ENCODE peak calls at places on chromosome 19, in nine cellular contexts. One of them, this sample, is unnamed.

GRCh38 chr19:35136231-35136630 is 1.4 kb upstream of the LGI4 start:
- DNase-seq in uterus: no peak
- DNase-seq in CD8-positive, alpha-beta memory T cell: no peak
- DNase-seq in AG04450: no peak
- DNase-seq in H7: peak; percentile 20
- DNase-seq in mammary epithelial cell: no peak
- DNase-seq in CD4-positive, CD25-positive, alpha-beta regulatory T cell: no peak
- DNase-seq in lower lobe of right lung: no peak
- DNase-seq in fibroblast of lung: no peak
- DNase-seq in this sample: no peak

GRCh38 chr19:38384209-38385027 is 3.4 kb downstream of the GGN start:
- DNase-seq in lower lobe of right lung: no peak
- DNase-seq in CD8-positive, alpha-beta memory T cell: no peak
- DNase-seq in mammary epithelial cell: peak; percentile 22
- DNase-seq in fibroblast of lung: peak; percentile 28
- DNase-seq in CD4-positive, CD25-positive, alpha-beta regulatory T cell: no peak
- DNase-seq in H7: peak; percentile 90
- DNase-seq in AG04450: no peak
- DNase-seq in uterus: no peak
- DNase-seq in this sample: no peak

GRCh38 chr19:18205180-18205915 is 1.5 kb upstream of the RAB3A start:
- DNase-seq in AG04450: peak; percentile 58
- DNase-seq in lower lobe of right lung: peak; percentile 82
- DNase-seq in fibroblast of lung: peak; percentile 82
- DNase-seq in CD8-positive, alpha-beta memory T cell: peak; percentile 34
- DNase-seq in mammary epithelial cell: peak; percentile 32
- DNase-seq in uterus: peak; percentile 91
- DNase-seq in CD4-positive, CD25-positive, alpha-beta regulatory T cell: peak; percentile 75
- DNase-seq in H7: peak; percentile 81
- DNase-seq in this sample: peak; percentile 94

GRCh38 chr19:45097776-45098520 is 5.0 kb downstream of the PPP1R37 start:
- DNase-seq in uterus: peak; percentile 50
- DNase-seq in CD8-positive, alpha-beta memory T cell: no peak
- DNase-seq in AG04450: peak; percentile 82
- DNase-seq in mammary epithelial cell: peak; percentile 86
- DNase-seq in lower lobe of right lung: no peak
- DNase-seq in fibroblast of lung: peak; percentile 92
- DNase-seq in H7: peak; percentile 70
- DNase-seq in CD4-positive, CD25-positive, alpha-beta regulatory T cell: no peak
- DNase-seq in this sample: peak; percentile 68

GRCh38 chr19:53771133-53771532 is 53.0 kb downstream of the NLRP12 start:
- DNase-seq in mammary epithelial cell: no peak
- DNase-seq in H7: no peak
- DNase-seq in uterus: no peak
- DNase-seq in CD4-positive, CD25-positive, alpha-beta regulatory T cell: no peak
- DNase-seq in fibroblast of lung: no peak
- DNase-seq in CD8-positive, alpha-beta memory T cell: no peak
- DNase-seq in AG04450: no peak
- DNase-seq in lower lobe of right lung: no peak
- DNase-seq in this sample: no peak

GRCh38 chr19:52600639-52601024 is 30.5 kb downstream of the ZNF701 start:
- DNase-seq in uterus: no peak
- DNase-seq in fibroblast of lung: no peak
- DNase-seq in mammary epithelial cell: no peak
- DNase-seq in AG04450: no peak
- DNase-seq in CD4-positive, CD25-positive, alpha-beta regulatory T cell: no peak
- DNase-seq in lower lobe of right lung: peak; percentile 54
- DNase-seq in H7: no peak
- DNase-seq in CD8-positive, alpha-beta memory T cell: no peak
- DNase-seq in this sample: peak; percentile 30

GRCh38 chr19:44192127-44192526 is 20.2 kb upstream of the ZNF227 start:
- DNase-seq in CD8-positive, alpha-beta memory T cell: no peak
- DNase-seq in uterus: no peak
- DNase-seq in lower lobe of right lung: no peak
- DNase-seq in AG04450: no peak
- DNase-seq in H7: no peak
- DNase-seq in CD4-positive, CD25-positive, alpha-beta regulatory T cell: no peak
- DNase-seq in mammary epithelial cell: no peak
- DNase-seq in fibroblast of lung: no peak
- DNase-seq in this sample: no peak

GRCh38 chr19:39212377-39212742 is 8.3 kb upstream of the SYCN start:
- DNase-seq in lower lobe of right lung: peak; percentile 60
- DNase-seq in H7: peak; percentile 81
- DNase-seq in uterus: no peak
- DNase-seq in CD8-positive, alpha-beta memory T cell: peak; percentile 46
- DNase-seq in CD4-positive, CD25-positive, alpha-beta regulatory T cell: peak; percentile 63
- DNase-seq in fibroblast of lung: peak; percentile 11
- DNase-seq in mammary epithelial cell: no peak
- DNase-seq in AG04450: no peak
- DNase-seq in this sample: peak; percentile 51

GRCh38 chr19:55384576-55385235 is 614 bp upstream of the TMEM238 start:
- DNase-seq in CD4-positive, CD25-positive, alpha-beta regulatory T cell: no peak
- DNase-seq in lower lobe of right lung: peak; percentile 66
- DNase-seq in CD8-positive, alpha-beta memory T cell: no peak
- DNase-seq in uterus: peak; percentile 37
- DNase-seq in mammary epithelial cell: peak; percentile 16
- DNase-seq in AG04450: no peak
- DNase-seq in fibroblast of lung: no peak
- DNase-seq in H7: peak; percentile 58
- DNase-seq in this sample: no peak

GRCh38 chr19:29265436-29265835 is 52.5 kb upstream of the UQCRFS1 start:
- DNase-seq in uterus: no peak
- DNase-seq in CD4-positive, CD25-positive, alpha-beta regulatory T cell: no peak
- DNase-seq in fibroblast of lung: no peak
- DNase-seq in H7: no peak
- DNase-seq in mammary epithelial cell: no peak
- DNase-seq in AG04450: no peak
- DNase-seq in lower lobe of right lung: no peak
- DNase-seq in CD8-positive, alpha-beta memory T cell: no peak
- DNase-seq in this sample: no peak

GRCh38 chr19:18867751-18868150 is 28.2 kb downstream of the CERS1 start:
- DNase-seq in uterus: no peak
- DNase-seq in CD8-positive, alpha-beta memory T cell: no peak
- DNase-seq in mammary epithelial cell: no peak
- DNase-seq in H7: no peak
- DNase-seq in fibroblast of lung: no peak
- DNase-seq in lower lobe of right lung: no peak
- DNase-seq in CD4-positive, CD25-positive, alpha-beta regulatory T cell: no peak
- DNase-seq in AG04450: no peak
- DNase-seq in this sample: no peak

DNA sequence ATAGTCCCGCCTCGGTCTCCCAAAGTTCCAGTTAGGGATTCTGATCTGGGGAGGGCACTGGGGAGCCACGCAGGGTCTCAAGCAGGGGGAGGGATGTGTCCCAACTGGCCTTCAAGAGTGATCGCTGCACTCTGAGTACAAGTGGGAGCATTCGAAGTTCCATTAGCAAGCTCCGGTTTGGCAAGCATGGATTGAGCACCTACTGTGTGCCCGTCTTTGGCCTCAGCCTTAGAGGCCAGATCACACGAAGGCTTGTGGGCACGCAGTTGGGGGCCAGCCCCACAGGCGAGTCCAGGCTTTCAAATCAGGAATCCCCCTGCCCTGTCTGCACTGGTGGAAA is 32.1 kb upstream of the TCF3 start:
- DNase-seq in mammary epithelial cell: no peak
- DNase-seq in fibroblast of lung: no peak
- DNase-seq in H7: peak; percentile 32
- DNase-seq in lower lobe of right lung: no peak
- DNase-seq in CD4-positive, CD25-positive, alpha-beta regulatory T cell: no peak
- DNase-seq in uterus: no peak
- DNase-seq in AG04450: no peak
- DNase-seq in CD8-positive, alpha-beta memory T cell: no peak
- DNase-seq in this sample: no peak
- H3K27me3 ChIP-seq in mammary epithelial cell: no peaks in the 10 kb centered on the region
- H3K27me3 ChIP-seq in fibroblast of lung: peaks cover 4% of the 10 kb centered on the region
- H3K27me3 ChIP-seq in H7: peaks cover 18% of the 10 kb centered on the region
- H3K27me3 ChIP-seq in lower lobe of right lung: peaks cover 65% of the 10 kb centered on the region
- H3K27me3 ChIP-seq in CD4-positive, CD25-positive, alpha-beta regulatory T cell: no peaks in the 10 kb centered on the region
- H3K27me3 ChIP-seq in uterus: peaks cover 4% of the 10 kb centered on the region
- H3K27me3 ChIP-seq in AG04450: peaks cover 30% of the 10 kb centered on the region
- H3K27me3 ChIP-seq in CD8-positive, alpha-beta memory T cell: no peaks in the 10 kb centered on the region
- H3K27me3 ChIP-seq in this sample: no peaks in the 10 kb centered on the region

GRCh38 chr19:9362905-9363304 is at the start of gene ZNF177:
- DNase-seq in H7: no peak
- DNase-seq in fibroblast of lung: peak; percentile 22
- DNase-seq in AG04450: no peak
- DNase-seq in uterus: no peak
- DNase-seq in lower lobe of right lung: no peak
- DNase-seq in CD4-positive, CD25-positive, alpha-beta regulatory T cell: no peak
- DNase-seq in CD8-positive, alpha-beta memory T cell: no peak
- DNase-seq in mammary epithelial cell: no peak
- DNase-seq in this sample: no peak
- H3K4me3 ChIP-seq in H7: no peak within 1 kb of the TSS
- H3K4me3 ChIP-seq in fibroblast of lung: peak within 1 kb of the TSS; percentile 15
- H3K4me3 ChIP-seq in AG04450: peak within 1 kb of the TSS; percentile 62
- H3K4me3 ChIP-seq in uterus: no peak within 1 kb of the TSS
- H3K4me3 ChIP-seq in lower lobe of right lung: no peak within 1 kb of the TSS
- H3K4me3 ChIP-seq in CD4-positive, CD25-positive, alpha-beta regulatory T cell: no peak within 1 kb of the TSS
- H3K4me3 ChIP-seq in CD8-positive, alpha-beta memory T cell: no peak within 1 kb of the TSS
- H3K4me3 ChIP-seq in mammary epithelial cell: peak within 1 kb of the TSS; percentile 35
- H3K4me3 ChIP-seq in this sample: no peak within 1 kb of the TSS

GRCh38 chr19:16135410-16136127 is 7.9 kb upstream of the HSH2D start:
- DNase-seq in uterus: no peak
- DNase-seq in CD8-positive, alpha-beta memory T cell: no peak
- DNase-seq in lower lobe of right lung: no peak
- DNase-seq in AG04450: no peak
- DNase-seq in fibroblast of lung: no peak
- DNase-seq in CD4-positive, CD25-positive, alpha-beta regulatory T cell: no peak
- DNase-seq in H7: no peak
- DNase-seq in mammary epithelial cell: no peak
- DNase-seq in this sample: no peak

GRCh38 chr19:16133818-16134217 is 9.7 kb upstream of the HSH2D start:
- DNase-seq in lower lobe of right lung: no peak
- DNase-seq in uterus: no peak
- DNase-seq in AG04450: no peak
- DNase-seq in CD4-positive, CD25-positive, alpha-beta regulatory T cell: no peak
- DNase-seq in H7: no peak
- DNase-seq in fibroblast of lung: no peak
- DNase-seq in CD8-positive, alpha-beta memory T cell: no peak
- DNase-seq in mammary epithelial cell: no peak
- DNase-seq in this sample: no peak

GRCh38 chr19:16139752-16140151 is 3.7 kb upstream of the HSH2D start:
- DNase-seq in AG04450: no peak
- DNase-seq in CD8-positive, alpha-beta memory T cell: no peak
- DNase-seq in H7: no peak
- DNase-seq in fibroblast of lung: no peak
- DNase-seq in uterus: no peak
- DNase-seq in mammary epithelial cell: no peak
- DNase-seq in CD4-positive, CD25-positive, alpha-beta regulatory T cell: no peak
- DNase-seq in lower lobe of right lung: no peak
- DNase-seq in this sample: no peak

GRCh38 chr19:16134510-16134909 is 9.0 kb upstream of the HSH2D start:
- DNase-seq in H7: no peak
- DNase-seq in CD4-positive, CD25-positive, alpha-beta regulatory T cell: no peak
- DNase-seq in AG04450: no peak
- DNase-seq in lower lobe of right lung: no peak
- DNase-seq in uterus: no peak
- DNase-seq in fibroblast of lung: no peak
- DNase-seq in CD8-positive, alpha-beta memory T cell: no peak
- DNase-seq in mammary epithelial cell: no peak
- DNase-seq in this sample: no peak

DNA sequence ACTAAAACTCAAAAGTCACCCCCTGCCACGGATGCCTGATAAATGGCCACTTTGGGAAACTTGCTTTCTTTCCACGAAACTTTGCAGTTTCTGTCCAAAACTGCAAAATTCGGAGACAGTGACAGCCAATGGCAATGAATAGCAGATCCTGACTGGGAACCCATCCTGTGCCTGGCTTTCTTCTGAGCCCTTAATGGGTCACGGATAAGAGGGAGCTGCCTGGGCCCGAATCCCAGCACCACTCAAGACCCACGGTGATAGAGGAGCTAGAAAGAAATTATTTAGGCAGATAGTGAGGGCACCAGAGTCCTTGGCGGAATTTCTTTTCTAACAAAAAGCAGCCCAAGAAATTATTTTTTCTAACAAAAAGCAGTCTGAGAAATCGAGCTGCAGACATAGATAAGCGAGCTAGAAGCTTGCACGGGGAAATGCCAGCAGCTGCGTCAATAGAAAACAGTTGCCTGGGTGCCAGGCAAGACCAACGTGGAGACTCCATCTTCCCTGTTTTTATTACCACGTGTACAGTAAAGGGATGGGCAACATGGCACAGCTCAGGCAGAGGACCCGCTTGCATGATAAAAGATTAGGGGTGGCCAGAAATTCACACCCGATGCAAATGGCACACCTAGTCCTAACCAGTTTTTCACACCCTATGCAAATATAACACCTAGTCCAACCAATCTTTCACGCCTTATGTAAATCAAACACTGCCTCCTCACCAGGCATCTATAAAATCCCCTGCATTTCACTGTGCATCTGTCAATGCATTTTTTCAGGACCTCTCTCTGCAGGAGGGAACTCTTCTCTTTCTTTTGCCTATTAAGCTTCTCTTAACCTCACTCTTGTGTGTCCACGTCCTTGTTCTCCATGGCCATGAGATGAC is 7.1 kb upstream of the HSH2D start:
- DNase-seq in H7: no peak
- DNase-seq in CD8-positive, alpha-beta memory T cell: no peak
- DNase-seq in mammary epithelial cell: no peak
- DNase-seq in CD4-positive, CD25-positive, alpha-beta regulatory T cell: no peak
- DNase-seq in fibroblast of lung: no peak
- DNase-seq in AG04450: no peak
- DNase-seq in lower lobe of right lung: no peak
- DNase-seq in uterus: no peak
- DNase-seq in this sample: no peak
- H3K27me3 ChIP-seq in H7: no peaks in the 10 kb centered on the region
- H3K27me3 ChIP-seq in CD8-positive, alpha-beta memory T cell: no peaks in the 10 kb centered on the region
- H3K27me3 ChIP-seq in mammary epithelial cell: no peaks in the 10 kb centered on the region
- H3K27me3 ChIP-seq in CD4-positive, CD25-positive, alpha-beta regulatory T cell: no peaks in the 10 kb centered on the region
- H3K27me3 ChIP-seq in fibroblast of lung: no peaks in the 10 kb centered on the region
- H3K27me3 ChIP-seq in AG04450: no peaks in the 10 kb centered on the region
- H3K27me3 ChIP-seq in lower lobe of right lung: no peaks in the 10 kb centered on the region
- H3K27me3 ChIP-seq in uterus: no peaks in the 10 kb centered on the region
- H3K27me3 ChIP-seq in this sample: no peaks in the 10 kb centered on the region

GRCh38 chr19:50555033-50555432 is 13.2 kb downstream of the LRRC4B start:
- DNase-seq in lower lobe of right lung: no peak
- DNase-seq in H7: no peak
- DNase-seq in mammary epithelial cell: no peak
- DNase-seq in uterus: no peak
- DNase-seq in AG04450: no peak
- DNase-seq in fibroblast of lung: no peak
- DNase-seq in CD4-positive, CD25-positive, alpha-beta regulatory T cell: no peak
- DNase-seq in CD8-positive, alpha-beta memory T cell: no peak
- DNase-seq in this sample: no peak
- H3K4me3 ChIP-seq in lower lobe of right lung: no peak overlapping the region
- H3K4me3 ChIP-seq in H7: no peak overlapping the region
- H3K4me3 ChIP-seq in mammary epithelial cell: no peak overlapping the region
- H3K4me3 ChIP-seq in uterus: no peak overlapping the region
- H3K4me3 ChIP-seq in AG04450: no peak overlapping the region
- H3K4me3 ChIP-seq in fibroblast of lung: no peak overlapping the region
- H3K4me3 ChIP-seq in CD4-positive, CD25-positive, alpha-beta regulatory T cell: no peak overlapping the region
- H3K4me3 ChIP-seq in CD8-positive, alpha-beta memory T cell: no peak overlapping the region
- H3K4me3 ChIP-seq in this sample: no peak overlapping the region

DNA sequence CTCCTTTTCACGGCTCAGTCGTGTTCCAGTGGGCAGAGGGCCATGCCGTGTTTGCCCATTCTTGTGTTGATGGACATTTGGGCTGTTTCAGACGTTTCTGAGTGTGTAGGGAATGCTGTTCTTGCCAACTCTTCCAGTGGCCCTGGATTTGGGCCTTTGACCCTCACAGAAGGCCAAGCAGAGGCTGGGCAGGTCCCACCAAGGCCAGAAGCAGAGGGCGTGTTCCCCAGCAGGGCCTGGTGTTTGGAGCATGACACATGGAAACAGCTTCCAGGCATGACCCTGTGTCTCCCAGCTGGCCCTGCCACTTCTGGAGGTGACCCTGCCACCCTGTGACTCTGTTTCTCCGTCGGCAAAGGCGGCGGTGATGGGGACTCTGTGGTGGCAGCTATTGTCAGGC is 35.9 kb downstream of the EFNA2 start:
- DNase-seq in CD4-positive, CD25-positive, alpha-beta regulatory T cell: no peak
- DNase-seq in H7: no peak
- DNase-seq in fibroblast of lung: no peak
- DNase-seq in lower lobe of right lung: no peak
- DNase-seq in CD8-positive, alpha-beta memory T cell: no peak
- DNase-seq in AG04450: no peak
- DNase-seq in mammary epithelial cell: no peak
- DNase-seq in uterus: no peak
- DNase-seq in this sample: no peak
- H3K27me3 ChIP-seq in CD4-positive, CD25-positive, alpha-beta regulatory T cell: no peaks in the 10 kb centered on the region
- H3K27me3 ChIP-seq in H7: no peaks in the 10 kb centered on the region
- H3K27me3 ChIP-seq in fibroblast of lung: peaks cover 9% of the 10 kb centered on the region
- H3K27me3 ChIP-seq in lower lobe of right lung: peaks cover 69% of the 10 kb centered on the region
- H3K27me3 ChIP-seq in CD8-positive, alpha-beta memory T cell: peaks cover 25% of the 10 kb centered on the region
- H3K27me3 ChIP-seq in AG04450: peaks cover 20% of the 10 kb centered on the region
- H3K27me3 ChIP-seq in mammary epithelial cell: peaks cover 8% of the 10 kb centered on the region
- H3K27me3 ChIP-seq in uterus: peaks cover 6% of the 10 kb centered on the region
- H3K27me3 ChIP-seq in this sample: no peaks in the 10 kb centered on the region